ENCODE peak calls at places on chromosomes 16 and 17, in five cellular contexts. S is A549, I is progenitor cell of endocrine pancreas, B is HFFc6, J is glutamatergic neuron. H is an unnamed sample.

GRCh38 chr16:2664522-2665096 is 17.7 kb upstream of the KCTD5 start:
- DNase-seq in S (no peak), I (no peak), B (no peak), J (no peak), H (no peak)

GRCh38 chr17:68389041-68389440 is 68.3 kb downstream of the WIPI1 start:
- DNase-seq in S (no peak), I (no peak), B (no peak), J (no peak), H (no peak)

GRCh38 chr17:1979182-1979980 is 45.8 kb downstream of the RTN4RL1 start:
- DNase-seq in S (no peak), I (no peak), B (no peak), J (no peak), H (no peak)

GRCh38 chr16:80583466-80583865 is 42.7 kb downstream of the DYNLRB2 start:
- DNase-seq in S (no peak), I (no peak), B (peak; percentile 53), J (no peak), H (no peak)

GRCh38 chr17:82551779-82552457 is 32.4 kb downstream of the FOXK2 start:
- DNase-seq in S (peak; percentile 81), I (peak; percentile 40), B (peak; percentile 57), J (peak; percentile 73), H (peak; percentile 68)

GRCh38 chr16:52677487-52677886 is 130.5 kb upstream of the TOX3 start:
- DNase-seq in S (no peak), I (no peak), B (no peak), J (no peak), H (no peak)

GRCh38 chr17:43367588-43368242 is 31.1 kb upstream of the ARL4D start:
- DNase-seq in S (peak; percentile 92), I (no peak), B (peak; percentile 100), J (no peak), H (peak; percentile 18)

GRCh38 chr16:31213877-31214704 is at the start of gene TRIM72:
- DNase-seq in S (no peak), I (no peak), B (no peak), J (no peak), H (no peak)

GRCh38 chr16:30186782-30187555 is 3.6 kb downstream of the CORO1A start:
- DNase-seq in S (peak; percentile 53), I (peak; percentile 49), B (peak; percentile 11), J (peak; percentile 81), H (peak; percentile 82)

GRCh38 chr17:1752425-1752941 is 9.4 kb upstream of the SERPINF1 start:
- DNase-seq in S (peak; percentile 68), I (no peak), B (no peak), J (no peak), H (no peak)

GRCh38 chr17:43825567-43825966 is 7.4 kb downstream of the MPP3 start:
- DNase-seq in S (no peak), I (no peak), B (no peak), J (no peak), H (no peak)

GRCh38 chr17:58262149-58262548 is 18.6 kb downstream of the MPO start:
- DNase-seq in S (no peak), I (no peak), B (no peak), J (no peak), H (no peak)

GRCh38 chr17:1714488-1714979 is 4.4 kb upstream of the TLCD2 start:
- DNase-seq in S (peak; percentile 97), I (peak; percentile 86), B (peak; percentile 97), J (peak; percentile 76), H (peak; percentile 90)

GRCh38 chr16:49515016-49515415 is 141.4 kb downstream of the C16orf78 start:
- DNase-seq in S (no peak), I (no peak), B (no peak), J (no peak), H (no peak)

GRCh38 chr16:49516382-49517036 is 142.9 kb downstream of the C16orf78 start:
- DNase-seq in S (no peak), I (no peak), B (no peak), J (no peak), H (no peak)

GRCh38 chr16:49513040-49513439 is 139.4 kb downstream of the C16orf78 start:
- DNase-seq in S (peak; percentile 23), I (no peak), B (no peak), J (no peak), H (no peak)

GRCh38 chr16:49514391-49514980 is 140.9 kb downstream of the C16orf78 start:
- DNase-seq in S (no peak), I (no peak), B (no peak), J (no peak), H (no peak)

DNA sequence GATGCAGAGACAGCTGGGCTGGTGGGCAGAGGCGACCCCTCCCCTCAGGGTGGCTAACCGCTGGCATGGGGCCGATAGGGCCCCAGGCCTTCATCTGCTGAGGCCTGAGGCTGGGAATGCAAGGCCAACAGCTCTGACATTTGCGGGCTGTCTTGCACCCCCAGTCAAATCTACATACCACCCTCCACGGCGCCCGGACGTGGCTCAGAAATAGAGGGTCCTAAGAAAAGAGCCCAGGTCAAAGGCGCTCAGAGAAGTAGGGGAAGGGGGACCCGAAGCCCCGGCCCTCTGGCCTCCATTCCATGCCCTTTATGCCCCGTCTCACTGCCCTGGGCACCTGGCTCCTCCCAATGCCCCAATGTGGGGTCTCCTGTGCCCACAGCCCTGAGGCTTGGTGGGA is 142.3 kb downstream of the C16orf78 start:
- DNase-seq in S (no peak), I (no peak), B (no peak), J (no peak), H (no peak)
- TF ChIP-seq CTCF in S (no peak), I (no peak), B (no peak), J (no peak), H (no peak)

GRCh38 chr17:62067165-62068145 is 2.4 kb upstream of the MED13 start:
- DNase-seq in S (no peak), I (no peak), B (no peak), J (no peak), H (no peak)
- TF ChIP-seq CTCF in S (no peak), I (no peak), B (no peak), J (no peak), H (no peak)

DNA sequence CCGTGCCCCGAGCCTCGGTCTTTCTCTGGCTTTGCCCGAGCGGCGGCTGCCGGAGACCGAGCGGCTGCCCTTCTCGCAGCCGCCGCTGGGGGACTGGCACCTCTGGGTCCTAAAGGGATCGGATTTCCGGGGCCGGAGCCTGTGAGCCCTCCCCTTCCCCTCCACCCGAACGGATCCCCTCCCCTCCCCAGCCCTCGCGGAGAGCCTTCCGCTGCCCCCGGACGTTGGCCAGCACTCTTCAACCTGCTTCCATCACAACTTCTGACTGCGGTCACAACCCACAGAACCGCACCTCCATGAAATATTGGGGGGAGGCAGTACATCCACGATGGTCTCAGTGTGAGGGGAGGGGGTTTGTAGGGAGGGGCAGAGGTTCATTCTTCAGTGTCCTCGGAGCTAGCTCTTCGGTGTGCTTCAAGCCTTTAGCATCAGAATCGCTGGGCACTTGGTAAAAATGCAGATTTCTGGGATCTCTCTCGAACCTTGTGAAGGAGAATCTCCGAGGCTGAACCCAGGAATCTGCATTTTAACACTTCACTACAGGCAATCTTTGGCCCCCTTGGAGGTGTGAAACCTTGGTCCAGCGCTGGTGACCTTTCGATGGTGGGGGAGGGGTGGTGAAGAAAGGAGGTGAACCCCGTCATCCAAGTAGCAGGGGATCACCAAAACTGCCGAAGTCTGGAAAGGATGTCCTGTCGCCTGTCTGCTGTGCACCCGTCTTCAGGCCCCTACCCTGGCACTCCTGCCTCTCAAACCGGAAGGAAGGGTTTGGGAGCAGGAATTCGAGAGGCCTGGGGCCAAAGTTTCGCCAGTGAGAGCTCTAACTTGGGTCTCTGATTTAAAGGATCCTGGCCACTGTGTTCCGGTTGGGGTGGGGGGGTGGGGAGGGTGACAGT is 812 bp upstream of the PPP1R9B start:
- DNase-seq in S (peak; percentile 96), I (peak; percentile 81), B (peak; percentile 85), J (peak; percentile 95), H (peak; percentile 91)
- TF ChIP-seq CTCF in S (peak; percentile 36), I (peak; percentile 72), B (peak; percentile 78), J (peak; percentile 78), H (peak; percentile 75)

GRCh38 chr17:42282478-42283080 is 5.7 kb upstream of the STAT5A start:
- DNase-seq in S (no peak), I (no peak), B (no peak), J (no peak), H (no peak)
- TF ChIP-seq CTCF in S (no peak), I (no peak), B (no peak), J (no peak), H (peak; percentile 32)